ENCODE peak calls at places on chromosomes 11 and 22, in four cellular contexts. B is amygdala; U is activated gamma-delta T cell treated with anti-CD3 and anti-CD28 coated beads, Interleukin-2, amount 50 U/mL, for 16 hours; X is A549. M is an unnamed sample.

GRCh38 chr11:95426823-95427462 is 195.9 kb upstream of the SESN3 start:
- DNase-seq in B (no peak), U (no peak), X (no peak), M (no peak)

GRCh38 chr11:131999084-131999483 is 628.7 kb downstream of the NTM start:
- DNase-seq in B (no peak), U (no peak), X (no peak), M (no peak)

GRCh38 chr11:8732276-8732675 is 49.7 kb downstream of the RPL27A start:
- DNase-seq in B (no peak), U (no peak), X (no peak), M (no peak)

GRCh38 chr11:12123177-12123576 is 12.8 kb downstream of the MICAL2 start:
- DNase-seq in B (no peak), U (no peak), X (no peak), M (no peak)

GRCh38 chr11:117144477-117145392 is 648 bp downstream of the PAFAH1B2 start:
- DNase-seq in B (peak), U (peak), X (peak), M (peak)

GRCh38 chr11:90874971-90875370 is 652.1 kb upstream of the CHORDC1 start:
- DNase-seq in B (no peak), U (no peak), X (no peak), M (no peak)

GRCh38 chr22:38725900-38726655 is 20.3 kb downstream of the GTPBP1 start:
- DNase-seq in B (no peak), U (no peak), X (no peak), M (peak)

GRCh38 chr11:67644042-67644441 is 4.5 kb upstream of the TBX10 start:
- DNase-seq in B (no peak), U (no peak), X (peak), M (no peak)

GRCh38 chr11:87722756-87723599 is 452.3 kb downstream of the RAB38 start:
- DNase-seq in B (peak), U (no peak), X (no peak), M (peak)

GRCh38 chr11:56917708-56918450 is 70.8 kb upstream of the OR5AK2 start:
- DNase-seq in B (no peak), U (no peak), X (no peak), M (no peak)